ENCODE peak calls at places on chromosomes 5 and 9, in five cellular contexts. P is breast epithelium, S is retinal pigment epithelial cell, O is psoas muscle, Y is heart left ventricle. V is an unnamed sample.
A peak's percentile ranks its signal among the peaks of the same experiment; 100 is the strongest.

GRCh38 chr5:11072556-11072955 is 311.5 kb upstream of the DAP start:
- DNase-seq in O (no peak), Y (no peak), S (no peak), P (no peak), V (no peak)

GRCh38 chr5:118984602-118985001 is 3.7 kb downstream of the DTWD2 start:
- DNase-seq in Y (no peak), S (peak; percentile 34), O (no peak), P (no peak), V (peak; percentile 62)

GRCh38 chr9:78807286-78807685 is 510.4 kb downstream of the PSAT1 start:
- DNase-seq in Y (no peak), O (no peak), S (no peak), P (no peak), V (no peak)

GRCh38 chr9:35538361-35539234 is 48.7 kb downstream of the RUSC2 start:
- DNase-seq in S (no peak), O (peak; percentile 85), P (peak; percentile 55), Y (peak; percentile 75), V (no peak)

GRCh38 chr9:37097294-37097693 is 23.1 kb upstream of the ZCCHC7 start:
- DNase-seq in O (no peak), S (no peak), P (no peak), Y (no peak), V (no peak)

GRCh38 chr5:44845777-44846176 is 37.0 kb downstream of the MRPS30 start:
- DNase-seq in S (no peak), O (no peak), P (no peak), Y (no peak), V (no peak)

GRCh38 chr5:122156724-122157325 is 27.5 kb downstream of the ZNF474 start:
- DNase-seq in S (no peak), O (no peak), P (no peak), Y (no peak), V (no peak)

GRCh38 chr5:91357806-91358205 is 25.3 kb downstream of the ARRDC3 start:
- DNase-seq in O (no peak), P (no peak), Y (no peak), S (peak; percentile 40), V (no peak)

GRCh38 chr5:59193616-59194319 is 610.9 kb downstream of the RAB3C start:
- DNase-seq in Y (no peak), O (peak; percentile 82), S (peak; percentile 71), P (no peak), V (peak; percentile 96)

GRCh38 chr5:16776611-16777251 is 159.4 kb downstream of the MYO10 start:
- DNase-seq in P (peak; percentile 64), S (no peak), O (peak; percentile 86), Y (no peak), V (no peak)

GRCh38 chr9:124735121-124735520 is 36.0 kb downstream of the NR6A1 start:
- DNase-seq in O (no peak), S (no peak), Y (no peak), P (no peak), V (no peak)

GRCh38 chr5:172399336-172399735 is 55.0 kb downstream of the SH3PXD2B start:
- DNase-seq in O (no peak), P (no peak), S (no peak), Y (no peak), V (no peak)

GRCh38 chr9:85658716-85659115 is 83.0 kb downstream of the AGTPBP1 start:
- DNase-seq in Y (no peak), S (no peak), P (no peak), O (no peak), V (no peak)

GRCh38 chr9:114694146-114694545 is 12.2 kb upstream of the TEX48 start:
- DNase-seq in S (no peak), P (no peak), Y (no peak), O (no peak), V (no peak)

GRCh38 chr9:133144142-133144886 is 19.4 kb downstream of the GBGT1 start:
- DNase-seq in O (peak; percentile 92), S (no peak), P (peak; percentile 71), Y (peak; percentile 82), V (no peak)

GRCh38 chr9:68905129-68905528 is 108.8 kb downstream of the PRKACG start:
- DNase-seq in S (no peak), O (no peak), P (no peak), Y (no peak), V (no peak)

GRCh38 chr5:174172104-174172965 is 126.8 kb downstream of the NSG2 start:
- DNase-seq in S (no peak), P (no peak), Y (no peak), O (no peak), V (no peak)

GRCh38 chr9:124770359-124771020 is 621 bp downstream of the NR6A1 start:
- DNase-seq in P (no peak), Y (peak; percentile 45), O (peak; percentile 60), S (no peak), V (no peak)

GRCh38 chr9:123368481-123369153 is 12.6 kb downstream of the CRB2 start:
- DNase-seq in S (no peak), P (no peak), O (no peak), Y (no peak), V (no peak)

GRCh38 chr5:385321-385720 is 57.7 kb upstream of the EXOC3 start:
- DNase-seq in S (no peak), O (no peak), P (no peak), Y (no peak), V (no peak)

GRCh38 chr5:36610629-36611028 is 4.2 kb downstream of the SLC1A3 start:
- DNase-seq in Y (no peak), O (no peak), P (no peak), S (no peak), V (no peak)

GRCh38 chr9:115104908-115105307 is 13.0 kb downstream of the TNC start:
- DNase-seq in S (peak; percentile 57), Y (no peak), P (no peak), O (no peak), V (peak; percentile 68)

GRCh38 chr5:99379187-99379586 is 450.4 kb upstream of the CHD1 start:
- DNase-seq in O (no peak), S (no peak), Y (no peak), P (no peak), V (no peak)

DNA sequence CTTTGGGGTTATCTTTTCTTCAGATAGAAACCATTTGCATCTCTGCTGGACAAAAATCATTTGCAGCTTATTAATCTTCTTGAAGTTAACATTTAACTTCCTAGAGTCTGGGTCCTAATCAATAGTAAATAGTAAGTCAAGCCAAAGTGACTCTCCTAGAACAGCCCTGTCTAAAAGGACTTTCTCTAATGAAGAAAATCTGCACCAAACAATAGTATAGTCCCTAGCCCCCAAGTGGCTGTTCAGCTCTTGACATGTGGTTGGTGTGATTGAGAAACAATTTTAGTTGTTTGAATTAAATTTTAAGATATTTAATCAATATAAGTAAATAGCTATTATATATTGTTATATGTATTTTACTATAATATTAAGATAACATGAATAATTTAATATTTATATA is 64.6 kb upstream of the SHB start:
- DNase-seq in S (no peak), Y (no peak), P (no peak), O (no peak), V (no peak)
- TF ChIP-seq CTCF in S (no peak), Y (no peak), P (no peak), O (no peak), V (no peak)

DNA sequence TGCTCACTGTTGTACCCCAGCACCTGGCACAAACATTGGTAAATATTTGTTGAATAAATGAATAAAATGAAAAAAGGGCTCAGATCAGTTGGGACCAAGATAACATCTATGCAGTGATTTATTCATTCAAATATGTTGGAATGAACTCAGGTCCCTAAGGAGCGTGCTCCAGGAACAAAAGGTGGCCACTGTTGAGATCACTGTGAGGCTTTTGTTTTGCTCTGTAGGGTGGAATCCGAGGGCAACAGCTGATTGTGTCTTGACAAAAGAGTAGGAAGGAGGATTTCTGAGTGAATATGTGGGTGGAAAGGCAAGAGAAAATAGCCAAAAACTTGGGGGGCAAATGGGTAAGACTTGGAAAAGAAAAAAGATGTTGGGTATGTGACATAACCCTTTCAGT is 89.6 kb downstream of the PPP2R2B start:
- DNase-seq in O (no peak), P (no peak), S (no peak), Y (no peak), V (no peak)
- H3K4me3 ChIP-seq in O (no peak overlapping the region), P (no peak overlapping the region), S (no peak overlapping the region), Y (no peak overlapping the region), V (no peak overlapping the region)

GRCh38 chr5:80655231-80655784 is 525 bp upstream of the DHFR start:
- DNase-seq in Y (no peak), P (no peak), S (no peak), O (no peak), V (no peak)

GRCh38 chr5:80653497-80653896 is 955 bp upstream of the MSH3 start:
- DNase-seq in O (no peak), S (no peak), P (no peak), Y (no peak), V (no peak)

GRCh38 chr5:80656425-80656824 is 1.6 kb upstream of the DHFR start:
- DNase-seq in Y (no peak), S (no peak), O (no peak), P (no peak), V (no peak)

GRCh38 chr5:80654054-80654390 is 430 bp upstream of the MSH3 start:
- DNase-seq in P (no peak), O (peak; percentile 53), Y (peak; percentile 18), S (no peak), V (no peak)

GRCh38 chr5:80654391-80655230 is at the start of the genes DHFR and MSH3:
- DNase-seq in Y (peak; percentile 88), S (peak; percentile 77), O (peak; percentile 93), P (peak; percentile 66), V (peak; percentile 48)
- TF ChIP-seq CTCF in Y (peak; percentile 20), S (no peak), O (no peak), P (no peak), V (peak; percentile 5)

GRCh38 chr9:76758476-76758875 is 5.8 kb upstream of the PCA3 start:
- DNase-seq in P (no peak), O (no peak), Y (no peak), S (no peak), V (no peak)

GRCh38 chr9:76757274-76757673 is 7.0 kb upstream of the PCA3 start:
- DNase-seq in O (no peak), Y (no peak), P (no peak), S (no peak), V (no peak)

GRCh38 chr9:76759726-76760125 is 4.5 kb upstream of the PCA3 start:
- DNase-seq in Y (no peak), S (no peak), O (no peak), P (no peak), V (no peak)

GRCh38 chr9:76761448-76761847 is 2.8 kb upstream of the PCA3 start:
- DNase-seq in O (no peak), S (no peak), P (no peak), Y (no peak), V (no peak)

DNA sequence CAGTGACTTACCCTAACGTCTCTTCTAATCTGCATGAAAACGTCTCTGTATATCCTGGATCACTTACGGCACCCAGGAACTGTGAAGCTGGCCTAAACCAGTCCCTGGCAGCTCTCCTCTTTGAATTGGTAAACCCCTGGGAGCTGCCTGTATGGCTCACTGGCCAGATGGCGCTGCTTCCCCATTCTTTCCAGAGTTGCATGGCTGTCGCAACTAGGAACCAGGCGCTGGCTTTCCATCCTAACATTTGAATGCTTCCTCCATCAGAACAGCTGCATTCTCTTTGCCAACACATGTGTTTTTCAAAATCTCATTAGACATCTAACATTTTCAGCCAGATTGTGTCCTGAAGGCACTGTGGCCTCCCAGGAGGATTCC is 8.0 kb upstream of the PCA3 start:
- DNase-seq in Y (no peak), O (peak; percentile 63), P (no peak), S (no peak), V (no peak)
- H3K4me3 ChIP-seq in Y (no peak overlapping the region), O (no peak overlapping the region), P (no peak overlapping the region), S (no peak overlapping the region), V (no peak overlapping the region)

GRCh38 chr5:52457808-52458207 is 329.9 kb upstream of the ITGA1 start:
- DNase-seq in O (no peak), Y (no peak), P (no peak), S (no peak), V (no peak)
- TF ChIP-seq CTCF in O (no peak), Y (no peak), P (no peak), S (no peak), V (no peak)

V was measured in AG09309.